ENCODE peak calls at places on chromosome 17, in eight cellular contexts. One of them, this sample, is unnamed. For H3K27me3, the result is how much of the 10 kb centered on the place peaks cover.

GRCh38 chr17:82013772-82014321 is 8.8 kb downstream of the CENPX start:
- DNase-seq in neural progenitor cell: no peak
- DNase-seq in heart left ventricle: no peak
- DNase-seq in IMR-90: no peak
- DNase-seq in psoas muscle: no peak
- DNase-seq in uterus: no peak
- DNase-seq in HCT116: no peak
- DNase-seq in mammary epithelial cell: no peak
- DNase-seq in this sample: no peak

GRCh38 chr17:1882836-1883235 is 53.0 kb downstream of the RPA1 start:
- DNase-seq in neural progenitor cell: peak
- DNase-seq in heart left ventricle: no peak
- DNase-seq in IMR-90: peak
- DNase-seq in psoas muscle: no peak
- DNase-seq in uterus: no peak
- DNase-seq in HCT116: no peak
- DNase-seq in mammary epithelial cell: peak
- DNase-seq in this sample: peak

GRCh38 chr17:75849724-75850123 is 5.4 kb downstream of the WBP2 start:
- DNase-seq in neural progenitor cell: no peak
- DNase-seq in heart left ventricle: no peak
- DNase-seq in IMR-90: no peak
- DNase-seq in psoas muscle: no peak
- DNase-seq in uterus: no peak
- DNase-seq in HCT116: no peak
- DNase-seq in mammary epithelial cell: no peak
- DNase-seq in this sample: no peak

GRCh38 chr17:836154-836553 is 54.0 kb downstream of the MRM3 start:
- DNase-seq in neural progenitor cell: no peak
- DNase-seq in heart left ventricle: no peak
- DNase-seq in IMR-90: no peak
- DNase-seq in psoas muscle: no peak
- DNase-seq in uterus: no peak
- DNase-seq in HCT116: no peak
- DNase-seq in mammary epithelial cell: no peak
- DNase-seq in this sample: no peak

GRCh38 chr17:47615766-47616424 is 33.8 kb upstream of the KPNB1 start:
- DNase-seq in neural progenitor cell: peak
- DNase-seq in heart left ventricle: no peak
- DNase-seq in IMR-90: peak
- DNase-seq in psoas muscle: no peak
- DNase-seq in uterus: no peak
- DNase-seq in HCT116: peak
- DNase-seq in mammary epithelial cell: peak
- DNase-seq in this sample: peak

GRCh38 chr17:16363749-16364536 is 10.7 kb upstream of the CENPV start:
- DNase-seq in neural progenitor cell: peak
- DNase-seq in heart left ventricle: peak
- DNase-seq in IMR-90: peak
- DNase-seq in psoas muscle: peak
- DNase-seq in uterus: peak
- DNase-seq in HCT116: peak
- DNase-seq in mammary epithelial cell: peak
- DNase-seq in this sample: peak

GRCh38 chr17:32299579-32300158 is 34.0 kb downstream of the RHBDL3 start:
- DNase-seq in neural progenitor cell: no peak
- DNase-seq in heart left ventricle: no peak
- DNase-seq in IMR-90: no peak
- DNase-seq in psoas muscle: no peak
- DNase-seq in uterus: no peak
- DNase-seq in HCT116: no peak
- DNase-seq in mammary epithelial cell: no peak
- DNase-seq in this sample: no peak

GRCh38 chr17:75814900-75815373 is 29.3 kb downstream of the UNC13D start:
- DNase-seq in neural progenitor cell: no peak
- DNase-seq in heart left ventricle: peak
- DNase-seq in IMR-90: peak
- DNase-seq in psoas muscle: peak
- DNase-seq in uterus: no peak
- DNase-seq in HCT116: no peak
- DNase-seq in mammary epithelial cell: peak
- DNase-seq in this sample: peak

GRCh38 chr17:41796066-41796895 is 9.8 kb upstream of the JUP start:
- DNase-seq in neural progenitor cell: no peak
- DNase-seq in heart left ventricle: no peak
- DNase-seq in IMR-90: no peak
- DNase-seq in psoas muscle: no peak
- DNase-seq in uterus: no peak
- DNase-seq in HCT116: no peak
- DNase-seq in mammary epithelial cell: peak
- DNase-seq in this sample: no peak

GRCh38 chr17:45160505-45161287 is 979 bp upstream of the HEXIM2 start:
- DNase-seq in neural progenitor cell: peak
- DNase-seq in heart left ventricle: peak
- DNase-seq in IMR-90: peak
- DNase-seq in psoas muscle: peak
- DNase-seq in uterus: peak
- DNase-seq in HCT116: no peak
- DNase-seq in mammary epithelial cell: peak
- DNase-seq in this sample: peak

GRCh38 chr17:47891545-47892088 is 4.4 kb upstream of the SP2 start:
- DNase-seq in neural progenitor cell: no peak
- DNase-seq in heart left ventricle: no peak
- DNase-seq in IMR-90: no peak
- DNase-seq in psoas muscle: no peak
- DNase-seq in uterus: no peak
- DNase-seq in HCT116: no peak
- DNase-seq in mammary epithelial cell: no peak
- DNase-seq in this sample: no peak

GRCh38 chr17:15398291-15398690 is 56.9 kb upstream of the TEKT3 start:
- DNase-seq in neural progenitor cell: no peak
- DNase-seq in heart left ventricle: no peak
- DNase-seq in IMR-90: peak
- DNase-seq in psoas muscle: no peak
- DNase-seq in uterus: no peak
- DNase-seq in HCT116: peak
- DNase-seq in mammary epithelial cell: peak
- DNase-seq in this sample: no peak

GRCh38 chr17:31653710-31654109 is 205.3 kb downstream of the COPRS start:
- DNase-seq in neural progenitor cell: no peak
- DNase-seq in heart left ventricle: no peak
- DNase-seq in IMR-90: no peak
- DNase-seq in psoas muscle: no peak
- DNase-seq in uterus: no peak
- DNase-seq in HCT116: no peak
- DNase-seq in mammary epithelial cell: no peak
- DNase-seq in this sample: no peak

DNA sequence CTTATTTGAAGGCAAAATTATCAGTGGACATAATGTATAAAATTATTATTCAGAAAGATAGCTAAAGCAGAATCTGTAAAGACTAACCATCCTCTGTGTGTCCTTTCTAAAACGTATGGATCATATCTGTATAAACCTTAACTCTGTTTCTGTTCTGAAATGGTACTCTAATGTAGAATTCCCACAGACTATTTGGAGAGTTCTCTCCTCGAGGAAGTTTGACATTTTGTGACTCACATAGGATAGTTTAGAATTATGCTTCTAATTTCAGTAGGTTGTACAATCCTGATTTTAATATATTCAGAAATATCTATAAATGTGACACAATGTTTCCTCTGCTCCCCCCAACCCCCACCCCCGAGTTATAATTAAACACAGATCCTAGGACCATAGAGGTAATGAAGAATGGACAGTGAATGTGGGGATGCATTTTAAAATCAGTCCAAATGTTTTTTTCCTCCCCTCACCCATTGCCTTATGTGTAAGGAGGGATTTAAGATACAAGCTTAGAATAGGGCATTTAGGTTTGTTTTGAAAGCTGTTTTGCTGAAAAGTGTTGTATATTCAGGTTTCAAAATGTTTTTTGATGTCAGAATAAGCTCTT is 66.8 kb downstream of the BCAS3 start:
- DNase-seq in neural progenitor cell: no peak
- DNase-seq in heart left ventricle: no peak
- DNase-seq in IMR-90: peak
- DNase-seq in psoas muscle: no peak
- DNase-seq in uterus: no peak
- DNase-seq in HCT116: no peak
- DNase-seq in mammary epithelial cell: peak
- DNase-seq in this sample: no peak
- H3K4me3 ChIP-seq in neural progenitor cell: no peak
- H3K4me3 ChIP-seq in heart left ventricle: no peak
- H3K4me3 ChIP-seq in IMR-90: no peak
- H3K4me3 ChIP-seq in psoas muscle: no peak
- H3K4me3 ChIP-seq in uterus: no peak
- H3K4me3 ChIP-seq in HCT116: no peak
- H3K4me3 ChIP-seq in mammary epithelial cell: no peak
- H3K4me3 ChIP-seq in this sample: no peak

DNA sequence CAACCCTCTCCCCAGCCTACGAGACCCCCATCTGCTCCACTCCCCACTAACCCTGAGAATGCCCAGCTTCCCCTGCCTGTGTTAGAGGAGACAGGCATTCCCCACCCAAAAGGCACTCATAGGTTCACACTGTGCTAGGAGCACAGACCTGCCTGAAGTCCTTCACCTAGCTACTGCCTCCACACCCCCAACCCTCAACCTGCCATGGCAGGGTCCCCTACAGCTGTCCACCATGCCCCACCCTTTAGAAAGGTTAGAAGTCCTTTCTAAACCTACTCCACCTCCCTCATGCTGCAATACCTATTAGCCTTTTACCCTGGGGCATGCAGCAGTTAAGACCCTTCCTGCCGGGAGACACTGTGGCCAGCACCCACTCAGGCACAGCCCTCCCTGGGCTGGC is 9.1 kb downstream of the SRCIN1 start:
- DNase-seq in neural progenitor cell: no peak
- DNase-seq in heart left ventricle: no peak
- DNase-seq in IMR-90: no peak
- DNase-seq in psoas muscle: no peak
- DNase-seq in uterus: no peak
- DNase-seq in HCT116: no peak
- DNase-seq in mammary epithelial cell: no peak
- DNase-seq in this sample: no peak
- TF ChIP-seq CTCF in neural progenitor cell: no peak
- TF ChIP-seq CTCF in heart left ventricle: no peak
- TF ChIP-seq CTCF in IMR-90: no peak
- TF ChIP-seq CTCF in psoas muscle: no peak
- TF ChIP-seq CTCF in uterus: no peak
- TF ChIP-seq CTCF in HCT116: no peak
- TF ChIP-seq CTCF in mammary epithelial cell: no peak
- TF ChIP-seq CTCF in this sample: no peak

GRCh38 chr17:76969598-76970172 is 101.5 kb downstream of the MGAT5B start:
- DNase-seq in neural progenitor cell: peak
- DNase-seq in heart left ventricle: peak
- DNase-seq in IMR-90: no peak
- DNase-seq in psoas muscle: no peak
- DNase-seq in uterus: no peak
- DNase-seq in HCT116: no peak
- DNase-seq in mammary epithelial cell: no peak
- DNase-seq in this sample: no peak
- H3K27me3 ChIP-seq in neural progenitor cell: under half
- H3K27me3 ChIP-seq in heart left ventricle: under half
- H3K27me3 ChIP-seq in IMR-90: half or more
- H3K27me3 ChIP-seq in psoas muscle: under half
- H3K27me3 ChIP-seq in uterus: under half
- H3K27me3 ChIP-seq in HCT116: under half
- H3K27me3 ChIP-seq in mammary epithelial cell: under half
- H3K27me3 ChIP-seq in this sample: under half

GRCh38 chr17:80219777-80220708 is at the start of the genes SGSH and SLC26A11:
- DNase-seq in neural progenitor cell: peak
- DNase-seq in heart left ventricle: peak
- DNase-seq in IMR-90: peak
- DNase-seq in psoas muscle: peak
- DNase-seq in uterus: peak
- DNase-seq in HCT116: peak
- DNase-seq in mammary epithelial cell: peak
- DNase-seq in this sample: no peak

GRCh38 chr17:80223142-80223815 is 3.1 kb downstream of the SLC26A11 start:
- DNase-seq in neural progenitor cell: no peak
- DNase-seq in heart left ventricle: no peak
- DNase-seq in IMR-90: no peak
- DNase-seq in psoas muscle: peak
- DNase-seq in uterus: no peak
- DNase-seq in HCT116: no peak
- DNase-seq in mammary epithelial cell: no peak
- DNase-seq in this sample: no peak

GRCh38 chr17:80222376-80223141 is 2.3 kb downstream of the SLC26A11 start:
- DNase-seq in neural progenitor cell: no peak
- DNase-seq in heart left ventricle: no peak
- DNase-seq in IMR-90: no peak
- DNase-seq in psoas muscle: peak
- DNase-seq in uterus: no peak
- DNase-seq in HCT116: no peak
- DNase-seq in mammary epithelial cell: no peak
- DNase-seq in this sample: no peak

GRCh38 chr17:80220709-80221215 is 535 bp downstream of the SLC26A11 start:
- DNase-seq in neural progenitor cell: peak
- DNase-seq in heart left ventricle: no peak
- DNase-seq in IMR-90: no peak
- DNase-seq in psoas muscle: no peak
- DNase-seq in uterus: peak
- DNase-seq in HCT116: no peak
- DNase-seq in mammary epithelial cell: no peak
- DNase-seq in this sample: no peak

GRCh38 chr17:80221401-80221800 is 1.2 kb downstream of the SLC26A11 start:
- DNase-seq in neural progenitor cell: no peak
- DNase-seq in heart left ventricle: no peak
- DNase-seq in IMR-90: no peak
- DNase-seq in psoas muscle: no peak
- DNase-seq in uterus: no peak
- DNase-seq in HCT116: no peak
- DNase-seq in mammary epithelial cell: no peak
- DNase-seq in this sample: no peak
- H3K4me3 ChIP-seq in neural progenitor cell: peak
- H3K4me3 ChIP-seq in heart left ventricle: peak
- H3K4me3 ChIP-seq in IMR-90: peak
- H3K4me3 ChIP-seq in psoas muscle: peak
- H3K4me3 ChIP-seq in uterus: peak
- H3K4me3 ChIP-seq in HCT116: peak
- H3K4me3 ChIP-seq in mammary epithelial cell: peak
- H3K4me3 ChIP-seq in this sample: no peak

GRCh38 chr17:8159032-8159400 is 3.7 kb downstream of the VAMP2 start:
- DNase-seq in neural progenitor cell: no peak
- DNase-seq in heart left ventricle: no peak
- DNase-seq in IMR-90: no peak
- DNase-seq in psoas muscle: no peak
- DNase-seq in uterus: peak
- DNase-seq in HCT116: no peak
- DNase-seq in mammary epithelial cell: no peak
- DNase-seq in this sample: no peak
- TF ChIP-seq CTCF in neural progenitor cell: no peak
- TF ChIP-seq CTCF in heart left ventricle: no peak
- TF ChIP-seq CTCF in IMR-90: no peak
- TF ChIP-seq CTCF in psoas muscle: no peak
- TF ChIP-seq CTCF in uterus: no peak
- TF ChIP-seq CTCF in HCT116: no peak
- TF ChIP-seq CTCF in mammary epithelial cell: no peak
- TF ChIP-seq CTCF in this sample: no peak

DNA sequence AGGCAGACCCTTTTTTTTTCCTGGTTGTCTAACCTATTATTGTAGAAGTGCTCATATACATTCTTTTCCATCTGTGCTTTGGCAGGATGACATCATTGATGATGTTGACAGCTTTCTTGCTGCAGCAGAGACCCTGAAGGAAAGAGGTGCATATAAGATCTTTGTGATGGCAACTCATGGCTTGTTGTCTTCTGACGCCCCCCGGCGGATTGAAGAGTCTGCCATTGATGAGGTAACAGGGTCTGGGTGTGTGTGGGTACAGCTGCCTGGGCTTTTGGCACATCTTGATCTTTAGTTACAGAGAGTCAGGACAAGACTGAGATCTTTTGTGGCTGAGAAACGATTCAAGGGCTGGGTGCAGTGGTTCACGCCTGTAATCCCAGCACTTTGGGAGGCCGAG is 23.2 kb upstream of the SLC5A10 start:
- DNase-seq in neural progenitor cell: no peak
- DNase-seq in heart left ventricle: no peak
- DNase-seq in IMR-90: no peak
- DNase-seq in psoas muscle: no peak
- DNase-seq in uterus: no peak
- DNase-seq in HCT116: no peak
- DNase-seq in mammary epithelial cell: no peak
- DNase-seq in this sample: no peak
- H3K27me3 ChIP-seq in neural progenitor cell: under half
- H3K27me3 ChIP-seq in heart left ventricle: under half
- H3K27me3 ChIP-seq in IMR-90: under half
- H3K27me3 ChIP-seq in psoas muscle: under half
- H3K27me3 ChIP-seq in uterus: under half
- H3K27me3 ChIP-seq in HCT116: under half
- H3K27me3 ChIP-seq in mammary epithelial cell: under half
- H3K27me3 ChIP-seq in this sample: under half

This sample was measured in bronchial epithelial cell.